ENCODE peak calls at places on chromosome 22, in ten cellular contexts. One of them, this sample, is unnamed.
A peak's percentile ranks its signal among the peaks of the same experiment; 100 is the strongest.

GRCh38 chr22:20610243-20610686 is 102.9 kb downstream of the MED15 start:
- DNase-seq in naive thymus-derived CD4-positive, alpha-beta T cell: no peak
- DNase-seq in fibroblast of lung: no peak
- DNase-seq in keratinocyte: no peak
- DNase-seq in H9: peak; percentile 22
- DNase-seq in lung: no peak
- DNase-seq in left ventricle myocardium inferior: no peak
- DNase-seq in tibial nerve: no peak
- DNase-seq in AG04450: no peak
- DNase-seq in neuronal stem cell: no peak
- DNase-seq in this sample: no peak

GRCh38 chr22:19688301-19689290 is 25.7 kb upstream of the SEPTIN5 start:
- DNase-seq in lung: no peak
- DNase-seq in fibroblast of lung: no peak
- DNase-seq in keratinocyte: no peak
- DNase-seq in neuronal stem cell: no peak
- DNase-seq in tibial nerve: no peak
- DNase-seq in AG04450: no peak
- DNase-seq in naive thymus-derived CD4-positive, alpha-beta T cell: no peak
- DNase-seq in H9: no peak
- DNase-seq in left ventricle myocardium inferior: no peak
- DNase-seq in this sample: no peak

GRCh38 chr22:37472418-37473006 is 13.7 kb downstream of the MFNG start:
- DNase-seq in lung: no peak
- DNase-seq in naive thymus-derived CD4-positive, alpha-beta T cell: peak; percentile 38
- DNase-seq in H9: peak; percentile 63
- DNase-seq in tibial nerve: no peak
- DNase-seq in AG04450: no peak
- DNase-seq in keratinocyte: no peak
- DNase-seq in left ventricle myocardium inferior: no peak
- DNase-seq in neuronal stem cell: no peak
- DNase-seq in fibroblast of lung: peak; percentile 23
- DNase-seq in this sample: peak; percentile 46

GRCh38 chr22:22714600-22715361 is 70.4 kb downstream of the GGTLC2 start:
- DNase-seq in keratinocyte: no peak
- DNase-seq in lung: no peak
- DNase-seq in tibial nerve: no peak
- DNase-seq in AG04450: no peak
- DNase-seq in fibroblast of lung: no peak
- DNase-seq in H9: no peak
- DNase-seq in left ventricle myocardium inferior: no peak
- DNase-seq in neuronal stem cell: no peak
- DNase-seq in naive thymus-derived CD4-positive, alpha-beta T cell: no peak
- DNase-seq in this sample: no peak

GRCh38 chr22:22802346-22802970 is 85.2 kb upstream of the IGLL5 start:
- DNase-seq in AG04450: no peak
- DNase-seq in fibroblast of lung: no peak
- DNase-seq in keratinocyte: no peak
- DNase-seq in naive thymus-derived CD4-positive, alpha-beta T cell: peak; percentile 33
- DNase-seq in left ventricle myocardium inferior: no peak
- DNase-seq in tibial nerve: no peak
- DNase-seq in H9: no peak
- DNase-seq in lung: peak; percentile 23
- DNase-seq in neuronal stem cell: no peak
- DNase-seq in this sample: no peak

GRCh38 chr22:29992341-29993275 is 87.7 kb upstream of the HORMAD2 start:
- DNase-seq in naive thymus-derived CD4-positive, alpha-beta T cell: no peak
- DNase-seq in lung: no peak
- DNase-seq in H9: peak; percentile 33
- DNase-seq in keratinocyte: no peak
- DNase-seq in tibial nerve: no peak
- DNase-seq in fibroblast of lung: no peak
- DNase-seq in AG04450: no peak
- DNase-seq in left ventricle myocardium inferior: no peak
- DNase-seq in neuronal stem cell: no peak
- DNase-seq in this sample: no peak

GRCh38 chr22:20953342-20953608 is 13.8 kb upstream of the AIFM3 start:
- DNase-seq in tibial nerve: no peak
- DNase-seq in neuronal stem cell: no peak
- DNase-seq in left ventricle myocardium inferior: no peak
- DNase-seq in AG04450: no peak
- DNase-seq in lung: no peak
- DNase-seq in naive thymus-derived CD4-positive, alpha-beta T cell: no peak
- DNase-seq in keratinocyte: no peak
- DNase-seq in H9: no peak
- DNase-seq in fibroblast of lung: no peak
- DNase-seq in this sample: no peak

GRCh38 chr22:44159230-44159629 is 21.5 kb upstream of the PARVG start:
- DNase-seq in AG04450: no peak
- DNase-seq in H9: no peak
- DNase-seq in fibroblast of lung: no peak
- DNase-seq in naive thymus-derived CD4-positive, alpha-beta T cell: no peak
- DNase-seq in keratinocyte: no peak
- DNase-seq in left ventricle myocardium inferior: no peak
- DNase-seq in tibial nerve: no peak
- DNase-seq in lung: no peak
- DNase-seq in neuronal stem cell: no peak
- DNase-seq in this sample: peak; percentile 22

GRCh38 chr22:19663821-19664325 is 50.4 kb upstream of the SEPTIN5 start:
- DNase-seq in neuronal stem cell: no peak
- DNase-seq in AG04450: no peak
- DNase-seq in lung: no peak
- DNase-seq in naive thymus-derived CD4-positive, alpha-beta T cell: no peak
- DNase-seq in left ventricle myocardium inferior: peak; percentile 71
- DNase-seq in keratinocyte: no peak
- DNase-seq in fibroblast of lung: peak; percentile 44
- DNase-seq in tibial nerve: no peak
- DNase-seq in H9: no peak
- DNase-seq in this sample: peak; percentile 91

GRCh38 chr22:23898006-23898974 is 4.1 kb downstream of the MIF start:
- DNase-seq in keratinocyte: no peak
- DNase-seq in naive thymus-derived CD4-positive, alpha-beta T cell: no peak
- DNase-seq in tibial nerve: no peak
- DNase-seq in left ventricle myocardium inferior: no peak
- DNase-seq in AG04450: no peak
- DNase-seq in lung: no peak
- DNase-seq in fibroblast of lung: no peak
- DNase-seq in H9: no peak
- DNase-seq in neuronal stem cell: no peak
- DNase-seq in this sample: no peak

GRCh38 chr22:19708323-19709011 is 5.8 kb upstream of the SEPTIN5 start:
- DNase-seq in AG04450: no peak
- DNase-seq in fibroblast of lung: no peak
- DNase-seq in H9: peak; percentile 24
- DNase-seq in naive thymus-derived CD4-positive, alpha-beta T cell: no peak
- DNase-seq in left ventricle myocardium inferior: no peak
- DNase-seq in tibial nerve: no peak
- DNase-seq in lung: peak; percentile 65
- DNase-seq in keratinocyte: no peak
- DNase-seq in neuronal stem cell: no peak
- DNase-seq in this sample: peak; percentile 63

GRCh38 chr22:46867106-46867505 is 104.7 kb downstream of the TBC1D22A start:
- DNase-seq in left ventricle myocardium inferior: no peak
- DNase-seq in fibroblast of lung: no peak
- DNase-seq in H9: no peak
- DNase-seq in tibial nerve: no peak
- DNase-seq in lung: no peak
- DNase-seq in naive thymus-derived CD4-positive, alpha-beta T cell: no peak
- DNase-seq in neuronal stem cell: no peak
- DNase-seq in keratinocyte: no peak
- DNase-seq in AG04450: no peak
- DNase-seq in this sample: no peak

GRCh38 chr22:29517215-29517908 is 36.2 kb downstream of the THOC5 start:
- DNase-seq in lung: no peak
- DNase-seq in H9: no peak
- DNase-seq in neuronal stem cell: no peak
- DNase-seq in AG04450: no peak
- DNase-seq in keratinocyte: no peak
- DNase-seq in tibial nerve: no peak
- DNase-seq in left ventricle myocardium inferior: peak; percentile 26
- DNase-seq in fibroblast of lung: no peak
- DNase-seq in naive thymus-derived CD4-positive, alpha-beta T cell: no peak
- DNase-seq in this sample: no peak

GRCh38 chr22:45334068-45334467 is 24.3 kb downstream of the FAM118A start:
- DNase-seq in AG04450: no peak
- DNase-seq in neuronal stem cell: no peak
- DNase-seq in H9: no peak
- DNase-seq in naive thymus-derived CD4-positive, alpha-beta T cell: no peak
- DNase-seq in fibroblast of lung: no peak
- DNase-seq in keratinocyte: peak; percentile 71
- DNase-seq in lung: no peak
- DNase-seq in tibial nerve: no peak
- DNase-seq in left ventricle myocardium inferior: no peak
- DNase-seq in this sample: no peak

GRCh38 chr22:25038771-25039170 is 86.3 kb downstream of the KIAA1671 start:
- DNase-seq in left ventricle myocardium inferior: no peak
- DNase-seq in lung: no peak
- DNase-seq in H9: no peak
- DNase-seq in keratinocyte: no peak
- DNase-seq in fibroblast of lung: no peak
- DNase-seq in tibial nerve: no peak
- DNase-seq in AG04450: no peak
- DNase-seq in neuronal stem cell: no peak
- DNase-seq in naive thymus-derived CD4-positive, alpha-beta T cell: no peak
- DNase-seq in this sample: no peak

GRCh38 chr22:36455571-36456458 is 25.6 kb downstream of the TXN2 start:
- DNase-seq in lung: no peak
- DNase-seq in keratinocyte: no peak
- DNase-seq in neuronal stem cell: no peak
- DNase-seq in H9: no peak
- DNase-seq in fibroblast of lung: no peak
- DNase-seq in left ventricle myocardium inferior: no peak
- DNase-seq in AG04450: no peak
- DNase-seq in naive thymus-derived CD4-positive, alpha-beta T cell: peak; percentile 3
- DNase-seq in tibial nerve: no peak
- DNase-seq in this sample: no peak
- H3K27ac ChIP-seq in lung: peak overlapping the region; percentile 83
- H3K27ac ChIP-seq in keratinocyte: no peak overlapping the region
- H3K27ac ChIP-seq in neuronal stem cell: peak overlapping the region; percentile 52
- H3K27ac ChIP-seq in H9: no peak overlapping the region
- H3K27ac ChIP-seq in fibroblast of lung: no peak overlapping the region
- H3K27ac ChIP-seq in left ventricle myocardium inferior: peak overlapping the region; percentile 92
- H3K27ac ChIP-seq in AG04450: peak overlapping the region; percentile 52
- H3K27ac ChIP-seq in naive thymus-derived CD4-positive, alpha-beta T cell: peak overlapping the region; percentile 99
- H3K27ac ChIP-seq in tibial nerve: peak overlapping the region; percentile 72
- H3K27ac ChIP-seq in this sample: peak overlapping the region; percentile 77

GRCh38 chr22:42799061-42799460 is 58.0 kb downstream of the ARFGAP3 start:
- DNase-seq in H9: no peak
- DNase-seq in left ventricle myocardium inferior: no peak
- DNase-seq in fibroblast of lung: no peak
- DNase-seq in AG04450: no peak
- DNase-seq in lung: no peak
- DNase-seq in keratinocyte: no peak
- DNase-seq in neuronal stem cell: no peak
- DNase-seq in naive thymus-derived CD4-positive, alpha-beta T cell: no peak
- DNase-seq in tibial nerve: no peak
- DNase-seq in this sample: no peak
- H3K27ac ChIP-seq in H9: no peak overlapping the region
- H3K27ac ChIP-seq in left ventricle myocardium inferior: no peak overlapping the region
- H3K27ac ChIP-seq in fibroblast of lung: no peak overlapping the region
- H3K27ac ChIP-seq in AG04450: no peak overlapping the region
- H3K27ac ChIP-seq in lung: no peak overlapping the region
- H3K27ac ChIP-seq in keratinocyte: no peak overlapping the region
- H3K27ac ChIP-seq in neuronal stem cell: no peak overlapping the region
- H3K27ac ChIP-seq in naive thymus-derived CD4-positive, alpha-beta T cell: no peak overlapping the region
- H3K27ac ChIP-seq in tibial nerve: no peak overlapping the region
- H3K27ac ChIP-seq in this sample: no peak overlapping the region

GRCh38 chr22:49962012-49962750 is 1.6 kb downstream of the PIM3 start:
- DNase-seq in AG04450: peak; percentile 70
- DNase-seq in left ventricle myocardium inferior: peak; percentile 91
- DNase-seq in keratinocyte: peak; percentile 54
- DNase-seq in H9: peak; percentile 92
- DNase-seq in lung: peak; percentile 89
- DNase-seq in fibroblast of lung: peak; percentile 93
- DNase-seq in tibial nerve: peak; percentile 83
- DNase-seq in naive thymus-derived CD4-positive, alpha-beta T cell: peak; percentile 66
- DNase-seq in neuronal stem cell: peak; percentile 76
- DNase-seq in this sample: peak; percentile 96
- H3K27ac ChIP-seq in AG04450: peak overlapping the region; percentile 84
- H3K27ac ChIP-seq in left ventricle myocardium inferior: peak overlapping the region; percentile 99
- H3K27ac ChIP-seq in keratinocyte: peak overlapping the region; percentile 88
- H3K27ac ChIP-seq in H9: no peak overlapping the region
- H3K27ac ChIP-seq in lung: peak overlapping the region; percentile 93
- H3K27ac ChIP-seq in fibroblast of lung: peak overlapping the region; percentile 93
- H3K27ac ChIP-seq in tibial nerve: peak overlapping the region; percentile 95
- H3K27ac ChIP-seq in naive thymus-derived CD4-positive, alpha-beta T cell: peak overlapping the region; percentile 90
- H3K27ac ChIP-seq in neuronal stem cell: peak overlapping the region; percentile 85
- H3K27ac ChIP-seq in this sample: peak overlapping the region; percentile 97

GRCh38 chr22:40705918-40706682 is 26.8 kb downstream of the MCHR1 start:
- DNase-seq in left ventricle myocardium inferior: no peak
- DNase-seq in lung: no peak
- DNase-seq in H9: no peak
- DNase-seq in fibroblast of lung: no peak
- DNase-seq in tibial nerve: no peak
- DNase-seq in keratinocyte: no peak
- DNase-seq in AG04450: no peak
- DNase-seq in naive thymus-derived CD4-positive, alpha-beta T cell: no peak
- DNase-seq in neuronal stem cell: no peak
- DNase-seq in this sample: no peak

GRCh38 chr22:40703731-40704130 is 24.4 kb downstream of the MCHR1 start:
- DNase-seq in AG04450: no peak
- DNase-seq in naive thymus-derived CD4-positive, alpha-beta T cell: no peak
- DNase-seq in H9: no peak
- DNase-seq in fibroblast of lung: no peak
- DNase-seq in left ventricle myocardium inferior: no peak
- DNase-seq in neuronal stem cell: no peak
- DNase-seq in lung: no peak
- DNase-seq in tibial nerve: no peak
- DNase-seq in keratinocyte: no peak
- DNase-seq in this sample: no peak

GRCh38 chr22:40707154-40707553 is 27.9 kb downstream of the MCHR1 start:
- DNase-seq in tibial nerve: no peak
- DNase-seq in H9: no peak
- DNase-seq in left ventricle myocardium inferior: no peak
- DNase-seq in fibroblast of lung: no peak
- DNase-seq in AG04450: no peak
- DNase-seq in naive thymus-derived CD4-positive, alpha-beta T cell: no peak
- DNase-seq in neuronal stem cell: no peak
- DNase-seq in keratinocyte: no peak
- DNase-seq in lung: no peak
- DNase-seq in this sample: no peak

GRCh38 chr22:40708177-40708576 is 28.9 kb downstream of the MCHR1 start:
- DNase-seq in H9: no peak
- DNase-seq in AG04450: no peak
- DNase-seq in left ventricle myocardium inferior: no peak
- DNase-seq in lung: no peak
- DNase-seq in fibroblast of lung: no peak
- DNase-seq in neuronal stem cell: no peak
- DNase-seq in naive thymus-derived CD4-positive, alpha-beta T cell: no peak
- DNase-seq in tibial nerve: no peak
- DNase-seq in keratinocyte: no peak
- DNase-seq in this sample: no peak

DNA sequence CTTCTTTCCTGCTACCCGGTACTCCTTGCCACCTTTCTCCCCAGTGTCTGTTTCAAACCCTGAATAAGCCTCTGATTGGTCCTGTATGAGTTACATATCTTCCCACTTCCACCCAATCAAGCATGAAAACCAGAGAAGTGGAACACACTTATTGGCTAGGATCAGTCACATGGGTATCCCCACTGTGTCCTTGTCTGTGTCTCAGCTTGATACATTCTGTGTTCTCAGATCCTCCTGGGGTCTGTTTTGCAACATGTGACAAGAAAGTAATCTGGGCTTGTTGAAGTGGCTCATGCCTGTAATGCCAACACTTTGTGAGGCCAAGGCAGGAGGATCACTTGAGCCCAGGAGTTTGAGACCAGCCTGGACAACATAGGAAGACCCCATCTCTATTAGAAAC is 23.9 kb downstream of the MCHR1 start:
- DNase-seq in tibial nerve: no peak
- DNase-seq in keratinocyte: no peak
- DNase-seq in fibroblast of lung: no peak
- DNase-seq in AG04450: no peak
- DNase-seq in naive thymus-derived CD4-positive, alpha-beta T cell: no peak
- DNase-seq in lung: no peak
- DNase-seq in left ventricle myocardium inferior: no peak
- DNase-seq in neuronal stem cell: no peak
- DNase-seq in H9: no peak
- DNase-seq in this sample: no peak
- H3K27ac ChIP-seq in tibial nerve: no peak overlapping the region
- H3K27ac ChIP-seq in keratinocyte: no peak overlapping the region
- H3K27ac ChIP-seq in fibroblast of lung: no peak overlapping the region
- H3K27ac ChIP-seq in AG04450: no peak overlapping the region
- H3K27ac ChIP-seq in naive thymus-derived CD4-positive, alpha-beta T cell: no peak overlapping the region
- H3K27ac ChIP-seq in lung: no peak overlapping the region
- H3K27ac ChIP-seq in left ventricle myocardium inferior: no peak overlapping the region
- H3K27ac ChIP-seq in neuronal stem cell: no peak overlapping the region
- H3K27ac ChIP-seq in H9: no peak overlapping the region
- H3K27ac ChIP-seq in this sample: no peak overlapping the region